ENCODE peak calls at places on chromosomes 16 and 17, in four cellular contexts. S, U, V and Y are unnamed samples.

GRCh38 chr17:69625449-69625848 is 211.0 kb downstream of the MAP2K6 start:
- DNase-seq in V (no peak), U (no peak), S (no peak), Y (no peak)

GRCh38 chr17:80891096-80892018 is 100.3 kb upstream of the CHMP6 start:
- DNase-seq in S (no peak), U (peak; percentile 55), V (no peak), Y (peak; percentile 82)

GRCh38 chr17:77312786-77313599 is 172.2 kb downstream of the SEC14L1 start:
- DNase-seq in U (no peak), V (no peak), S (no peak), Y (no peak)

GRCh38 chr17:50487213-50488096 is 8.8 kb downstream of the RSAD1 start:
- DNase-seq in U (no peak), V (no peak), S (no peak), Y (no peak)

GRCh38 chr16:80899804-80900592 is 95.6 kb upstream of the CDYL2 start:
- DNase-seq in V (no peak), U (no peak), S (no peak), Y (no peak)

GRCh38 chr16:21268236-21268635 is 9.9 kb downstream of the CRYM start:
- DNase-seq in S (no peak), V (no peak), U (no peak), Y (no peak)

GRCh38 chr16:1288813-1289479 is 20.5 kb upstream of the UBE2I start:
- DNase-seq in S (peak; percentile 52), U (no peak), V (peak; percentile 85), Y (no peak)

GRCh38 chr16:1102921-1103648 is 7.0 kb upstream of the C1QTNF8 start:
- DNase-seq in S (peak; percentile 73), U (peak; percentile 64), V (peak; percentile 80), Y (peak; percentile 95)

GRCh38 chr17:27414686-27415085 is 41.6 kb upstream of the KSR1 start:
- DNase-seq in S (no peak), V (no peak), U (no peak), Y (no peak)

GRCh38 chr17:76805319-76805718 is 62.9 kb upstream of the MGAT5B start:
- DNase-seq in V (no peak), S (no peak), U (no peak), Y (no peak)

GRCh38 chr16:19356024-19356952 is 61.4 kb upstream of the TMC5 start:
- DNase-seq in S (no peak), U (no peak), V (no peak), Y (no peak)

GRCh38 chr17:3546521-3546920 is 11.1 kb downstream of the TRPV3 start:
- DNase-seq in U (no peak), S (no peak), V (no peak), Y (no peak)

GRCh38 chr16:74601131-74601871 is 5.6 kb downstream of the GLG1 start:
- DNase-seq in U (peak; percentile 56), S (no peak), V (no peak), Y (no peak)

GRCh38 chr17:7173687-7174602 is 5.2 kb downstream of the ASGR1 start:
- DNase-seq in V (peak; percentile 63), S (peak; percentile 92), U (peak; percentile 18), Y (peak; percentile 66)

GRCh38 chr17:68378202-68379149 is 78.8 kb downstream of the WIPI1 start:
- DNase-seq in V (no peak), U (no peak), S (peak; percentile 40), Y (no peak)

GRCh38 chr16:47753620-47754019 is 292.5 kb downstream of the PHKB start:
- DNase-seq in S (no peak), V (no peak), U (no peak), Y (no peak)

GRCh38 chr17:77737442-77738265 is 220.8 kb upstream of the TNRC6C start:
- DNase-seq in V (no peak), S (peak; percentile 8), U (no peak), Y (no peak)

GRCh38 chr16:3035972-3036725 is 595 bp downstream of the BICDL2 start:
- DNase-seq in V (no peak), U (no peak), S (peak; percentile 42), Y (no peak)

GRCh38 chr17:80036715-80037477 is 454 bp downstream of the CCDC40 start:
- DNase-seq in V (peak; percentile 79), S (peak; percentile 69), U (peak; percentile 5), Y (no peak)

GRCh38 chr17:50064253-50064991 is 8.5 kb downstream of the ITGA3 start:
- DNase-seq in U (no peak), V (peak; percentile 56), S (no peak), Y (no peak)

GRCh38 chr17:58082341-58082869 is 814 bp upstream of the DYNLL2 start:
- DNase-seq in V (no peak), S (peak; percentile 37), U (no peak), Y (no peak)

GRCh38 chr17:62075308-62075815 is 10.3 kb upstream of the MED13 start:
- DNase-seq in U (no peak), V (no peak), S (no peak), Y (peak; percentile 14)

GRCh38 chr17:31476525-31477416 is 85.3 kb downstream of the RAB11FIP4 start:
- DNase-seq in S (no peak), V (no peak), U (no peak), Y (no peak)

GRCh38 chr17:15143524-15143923 is 121.6 kb downstream of the PMP22 start:
- DNase-seq in V (no peak), U (no peak), S (peak; percentile 19), Y (no peak)

GRCh38 chr17:57675988-57676387 is 69.1 kb downstream of the CCDC182 start:
- DNase-seq in S (no peak), V (no peak), U (no peak), Y (no peak)

GRCh38 chr16:89023621-89024511 is 46.9 kb upstream of the CBFA2T3 start:
- DNase-seq in V (no peak), S (peak; percentile 9), U (no peak), Y (no peak)

GRCh38 chr16:81553080-81553813 is 108.6 kb downstream of the CMIP start:
- DNase-seq in V (no peak), S (no peak), U (no peak), Y (no peak)

GRCh38 chr16:88306860-88307545 is 75.8 kb upstream of the ZNF469 start:
- DNase-seq in S (no peak), U (no peak), V (no peak), Y (no peak)

GRCh38 chr17:21252875-21253645 is at the start of gene NATD1:
- DNase-seq in U (peak; percentile 74), V (peak; percentile 92), S (peak; percentile 78), Y (peak; percentile 93)

GRCh38 chr17:4733073-4733531 is 1.9 kb downstream of the MED11 start:
- DNase-seq in U (no peak), S (no peak), V (no peak), Y (peak; percentile 72)

GRCh38 chr17:73262676-73263642 is 1.3 kb upstream of the CPSF4L start:
- DNase-seq in V (no peak), U (no peak), S (no peak), Y (no peak)

GRCh38 chr17:64063766-64064224 is 43.4 kb upstream of the ICAM2 start:
- DNase-seq in V (peak; percentile 79), S (peak; percentile 84), U (peak; percentile 25), Y (peak; percentile 39)

GRCh38 chr16:87149051-87149450 is 168.1 kb downstream of the C16orf95 start:
- DNase-seq in V (no peak), U (no peak), S (no peak), Y (no peak)

GRCh38 chr16:82867425-82867824 is 240.7 kb downstream of the CDH13 start:
- DNase-seq in U (no peak), V (no peak), S (no peak), Y (no peak)

GRCh38 chr17:55275894-55276804 is 11.4 kb downstream of the HLF start:
- DNase-seq in S (no peak), U (no peak), V (no peak), Y (no peak)

GRCh38 chr16:88881090-88881580 is 14.7 kb upstream of the PABPN1L start:
- DNase-seq in U (no peak), V (no peak), S (peak; percentile 41), Y (no peak)

DNA sequence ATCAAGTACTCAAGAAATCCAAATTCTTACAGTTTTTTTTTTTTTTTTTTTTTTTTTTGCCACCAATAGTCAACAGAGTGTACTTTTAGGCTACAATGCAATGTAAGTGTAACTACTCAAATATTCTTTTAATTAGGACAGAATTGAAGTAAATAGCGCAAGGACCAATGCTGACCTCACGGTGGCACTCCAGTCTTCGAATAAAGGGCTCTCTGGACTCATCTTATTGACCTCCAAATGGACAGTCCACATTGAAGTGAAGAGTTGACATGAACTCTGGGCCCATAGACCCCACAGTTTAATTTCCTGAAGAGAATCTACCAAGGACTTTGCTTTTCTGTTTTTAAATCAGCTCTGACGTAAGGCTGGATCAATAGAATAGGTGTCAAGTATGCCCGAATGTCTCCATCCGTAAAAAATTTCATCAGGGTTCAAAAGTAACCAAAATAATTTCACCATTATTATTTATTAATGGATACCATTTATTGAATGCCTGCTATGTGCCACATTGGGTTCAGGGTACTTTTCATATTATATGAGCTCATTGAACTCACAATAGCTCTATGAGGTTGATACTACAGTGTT is 7.3 kb upstream of the DDX52 start:
- DNase-seq in U (no peak), S (peak; percentile 43), V (peak; percentile 59), Y (peak; percentile 25)
- TF ChIP-seq CTCF in U (no peak), S (no peak), V (peak; percentile 52), Y (peak; percentile 52)

GRCh38 chr17:74435775-74436359 is 4.0 kb downstream of the GPRC5C start:
- DNase-seq in V (no peak), U (no peak), S (no peak), Y (no peak)

GRCh38 chr17:74431568-74432483 is at the start of gene GPRC5C:
- DNase-seq in V (peak; percentile 77), S (peak; percentile 82), U (peak; percentile 16), Y (peak; percentile 90)

GRCh38 chr17:74430706-74431567 is 951 bp upstream of the GPRC5C start:
- DNase-seq in S (peak; percentile 77), U (no peak), V (peak; percentile 78), Y (peak; percentile 85)

GRCh38 chr17:74432484-74433391 is 850 bp downstream of the GPRC5C start:
- DNase-seq in U (no peak), S (peak; percentile 70), V (no peak), Y (no peak)

DNA sequence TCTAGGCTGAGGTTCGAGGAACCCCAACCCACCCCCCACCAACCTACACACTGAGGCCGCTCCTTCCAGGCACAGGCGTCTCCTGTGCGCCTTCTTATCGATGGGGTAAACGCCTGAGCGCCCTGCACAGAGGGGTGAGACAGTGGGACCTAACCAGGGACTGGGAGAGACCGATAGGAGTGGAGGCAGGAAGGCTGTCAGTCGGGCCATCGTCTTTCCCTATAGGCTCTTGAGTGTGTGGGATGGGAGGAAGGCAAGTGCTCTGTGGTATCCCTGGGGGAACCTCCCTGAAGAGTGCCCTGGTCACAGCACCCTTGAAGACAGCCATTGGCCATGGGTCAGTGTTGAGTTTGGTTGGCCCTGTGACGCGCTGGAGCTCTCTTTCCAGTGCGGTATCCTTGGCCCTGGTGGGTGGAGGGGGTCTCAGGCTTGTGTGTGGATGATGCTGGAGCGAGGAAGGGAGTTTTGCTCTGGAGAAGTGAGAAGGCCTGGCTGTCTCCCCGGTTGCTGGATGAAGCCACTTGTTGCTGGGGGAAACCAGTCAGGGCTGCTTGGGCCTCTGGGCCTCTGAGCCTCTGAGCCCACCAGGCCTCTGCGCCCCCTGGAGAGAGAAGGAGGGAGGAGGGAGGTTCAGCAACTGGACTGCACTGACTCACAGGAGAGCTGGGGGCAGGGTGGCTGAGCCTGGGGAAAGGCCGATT is 1.7 kb downstream of the GPRC5C start:
- DNase-seq in U (no peak), V (peak; percentile 54), S (no peak), Y (no peak)
- TF ChIP-seq CTCF in U (no peak), V (peak; percentile 43), S (no peak), Y (no peak)

GRCh38 chr17:17873450-17873991 is 36.7 kb upstream of the SREBF1 start:
- DNase-seq in V (no peak), U (no peak), S (no peak), Y (no peak)
- TF ChIP-seq CTCF in V (no peak), U (no peak), S (no peak), Y (no peak)

GRCh38 chr17:8402921-8403536 is 5.4 kb upstream of the RNF222 start:
- DNase-seq in V (no peak), S (no peak), U (no peak), Y (no peak)
- TF ChIP-seq CTCF in V (no peak), S (no peak), U (no peak), Y (no peak)